ENCODE peak calls at places on chromosomes 3 and 15, in ten cellular contexts. One of them, this sample, is unnamed. For H3K36me3, the result is how much of the 10 kb centered on the place peaks cover.

GRCh38 chr3:24156466-24156865 is 211.4 kb downstream of the NR1D2 start:
- DNase-seq in spleen: no peak
- DNase-seq in right lobe of liver: no peak
- DNase-seq in IMR-90: peak
- DNase-seq in ovary: no peak
- DNase-seq in breast epithelium: no peak
- DNase-seq in body of pancreas: no peak
- DNase-seq in HepG2: no peak
- DNase-seq in uterus: no peak
- DNase-seq in adrenal gland: no peak
- DNase-seq in this sample: no peak

GRCh38 chr3:52028572-52028971 is 27.8 kb downstream of the DUSP7 start:
- DNase-seq in spleen: no peak
- DNase-seq in right lobe of liver: no peak
- DNase-seq in IMR-90: peak
- DNase-seq in ovary: no peak
- DNase-seq in breast epithelium: no peak
- DNase-seq in body of pancreas: no peak
- DNase-seq in HepG2: no peak
- DNase-seq in uterus: no peak
- DNase-seq in adrenal gland: peak
- DNase-seq in this sample: no peak

GRCh38 chr3:114155370-114155821 is 23.5 kb downstream of the DRD3 start:
- DNase-seq in spleen: no peak
- DNase-seq in right lobe of liver: no peak
- DNase-seq in IMR-90: peak
- DNase-seq in ovary: no peak
- DNase-seq in breast epithelium: no peak
- DNase-seq in body of pancreas: peak
- DNase-seq in HepG2: peak
- DNase-seq in uterus: no peak
- DNase-seq in adrenal gland: peak
- DNase-seq in this sample: peak

GRCh38 chr15:60721706-60722105 is 242.8 kb upstream of the ICE2 start:
- DNase-seq in spleen: no peak
- DNase-seq in right lobe of liver: no peak
- DNase-seq in IMR-90: peak
- DNase-seq in ovary: no peak
- DNase-seq in breast epithelium: no peak
- DNase-seq in body of pancreas: no peak
- DNase-seq in HepG2: no peak
- DNase-seq in uterus: no peak
- DNase-seq in adrenal gland: peak
- DNase-seq in this sample: no peak

GRCh38 chr15:33722005-33722672 is 246.2 kb upstream of the CHRM5 start:
- DNase-seq in spleen: no peak
- DNase-seq in right lobe of liver: no peak
- DNase-seq in IMR-90: peak
- DNase-seq in ovary: no peak
- DNase-seq in breast epithelium: no peak
- DNase-seq in body of pancreas: no peak
- DNase-seq in HepG2: no peak
- DNase-seq in uterus: no peak
- DNase-seq in adrenal gland: no peak
- DNase-seq in this sample: no peak

GRCh38 chr3:177906573-177907229 is 629.5 kb upstream of the KCNMB2 start:
- DNase-seq in spleen: no peak
- DNase-seq in right lobe of liver: no peak
- DNase-seq in IMR-90: no peak
- DNase-seq in ovary: no peak
- DNase-seq in breast epithelium: no peak
- DNase-seq in body of pancreas: no peak
- DNase-seq in HepG2: no peak
- DNase-seq in uterus: no peak
- DNase-seq in adrenal gland: no peak
- DNase-seq in this sample: no peak

GRCh38 chr3:137692803-137693431 is 71.2 kb upstream of the SOX14 start:
- DNase-seq in spleen: no peak
- DNase-seq in right lobe of liver: peak
- DNase-seq in IMR-90: no peak
- DNase-seq in ovary: no peak
- DNase-seq in breast epithelium: no peak
- DNase-seq in body of pancreas: peak
- DNase-seq in HepG2: peak
- DNase-seq in uterus: no peak
- DNase-seq in adrenal gland: peak
- DNase-seq in this sample: no peak

GRCh38 chr3:9045399-9045798 is 82.1 kb upstream of the RAD18 start:
- DNase-seq in spleen: no peak
- DNase-seq in right lobe of liver: no peak
- DNase-seq in IMR-90: no peak
- DNase-seq in ovary: no peak
- DNase-seq in breast epithelium: no peak
- DNase-seq in body of pancreas: no peak
- DNase-seq in HepG2: no peak
- DNase-seq in uterus: no peak
- DNase-seq in adrenal gland: no peak
- DNase-seq in this sample: no peak

GRCh38 chr15:75130597-75131268 is 70.9 kb upstream of the C15orf39 start:
- DNase-seq in spleen: no peak
- DNase-seq in right lobe of liver: no peak
- DNase-seq in IMR-90: no peak
- DNase-seq in ovary: no peak
- DNase-seq in breast epithelium: no peak
- DNase-seq in body of pancreas: no peak
- DNase-seq in HepG2: no peak
- DNase-seq in uterus: no peak
- DNase-seq in adrenal gland: no peak
- DNase-seq in this sample: no peak

GRCh38 chr3:9870978-9871377 is 9.1 kb downstream of the CIDEC start:
- DNase-seq in spleen: no peak
- DNase-seq in right lobe of liver: no peak
- DNase-seq in IMR-90: peak
- DNase-seq in ovary: no peak
- DNase-seq in breast epithelium: no peak
- DNase-seq in body of pancreas: no peak
- DNase-seq in HepG2: peak
- DNase-seq in uterus: no peak
- DNase-seq in adrenal gland: no peak
- DNase-seq in this sample: no peak

GRCh38 chr3:170043506-170043905 is 5.7 kb downstream of the GPR160 start:
- DNase-seq in spleen: no peak
- DNase-seq in right lobe of liver: no peak
- DNase-seq in IMR-90: no peak
- DNase-seq in ovary: no peak
- DNase-seq in breast epithelium: no peak
- DNase-seq in body of pancreas: no peak
- DNase-seq in HepG2: no peak
- DNase-seq in uterus: no peak
- DNase-seq in adrenal gland: no peak
- DNase-seq in this sample: no peak

GRCh38 chr3:49461443-49462171 is 8.5 kb upstream of the DAG1 start:
- DNase-seq in spleen: no peak
- DNase-seq in right lobe of liver: no peak
- DNase-seq in IMR-90: peak
- DNase-seq in ovary: no peak
- DNase-seq in breast epithelium: no peak
- DNase-seq in body of pancreas: no peak
- DNase-seq in HepG2: no peak
- DNase-seq in uterus: no peak
- DNase-seq in adrenal gland: no peak
- DNase-seq in this sample: no peak

GRCh38 chr3:119098006-119098405 is 48.0 kb upstream of the TEX55 start:
- DNase-seq in spleen: no peak
- DNase-seq in right lobe of liver: no peak
- DNase-seq in IMR-90: no peak
- DNase-seq in ovary: no peak
- DNase-seq in breast epithelium: no peak
- DNase-seq in body of pancreas: no peak
- DNase-seq in HepG2: no peak
- DNase-seq in uterus: no peak
- DNase-seq in adrenal gland: no peak
- DNase-seq in this sample: no peak

GRCh38 chr15:92899910-92900711 is at the start of gene CHD2:
- DNase-seq in spleen: peak
- DNase-seq in right lobe of liver: peak
- DNase-seq in IMR-90: peak
- DNase-seq in ovary: peak
- DNase-seq in breast epithelium: peak
- DNase-seq in body of pancreas: peak
- DNase-seq in HepG2: peak
- DNase-seq in uterus: peak
- DNase-seq in adrenal gland: peak
- DNase-seq in this sample: peak
- TF ChIP-seq CTCF in spleen: no peak
- TF ChIP-seq CTCF in right lobe of liver: no peak
- TF ChIP-seq CTCF in IMR-90: peak
- TF ChIP-seq CTCF in ovary: no peak
- TF ChIP-seq CTCF in breast epithelium: no peak
- TF ChIP-seq CTCF in body of pancreas: no peak
- TF ChIP-seq CTCF in HepG2: peak
- TF ChIP-seq CTCF in uterus: no peak
- TF ChIP-seq CTCF in adrenal gland: no peak
- TF ChIP-seq CTCF in this sample: no peak

DNA sequence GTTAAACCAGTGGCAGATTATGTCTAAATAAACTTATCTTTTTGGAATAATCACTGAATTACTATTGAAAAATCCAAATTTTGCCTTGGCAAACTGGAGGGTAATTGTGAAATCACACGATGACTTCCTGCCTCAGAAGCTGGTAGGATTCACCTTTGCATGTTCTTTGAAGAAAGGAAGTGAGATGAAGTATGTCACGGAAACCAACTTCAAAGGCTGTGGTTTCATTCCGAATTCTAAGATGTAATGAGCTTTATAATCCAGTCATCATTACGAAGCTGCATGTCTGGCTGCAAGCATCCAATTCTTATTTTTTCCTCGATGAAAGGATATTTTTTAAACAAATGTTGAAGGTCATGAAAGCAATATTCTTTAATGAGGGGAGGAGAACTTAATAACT is 15.0 kb upstream of the ZBED2 start:
- DNase-seq in spleen: no peak
- DNase-seq in right lobe of liver: no peak
- DNase-seq in IMR-90: no peak
- DNase-seq in ovary: no peak
- DNase-seq in breast epithelium: no peak
- DNase-seq in body of pancreas: no peak
- DNase-seq in HepG2: no peak
- DNase-seq in uterus: no peak
- DNase-seq in adrenal gland: no peak
- DNase-seq in this sample: no peak
- H3K36me3 ChIP-seq in spleen: under half
- H3K36me3 ChIP-seq in right lobe of liver: under half
- H3K36me3 ChIP-seq in IMR-90: under half
- H3K36me3 ChIP-seq in ovary: under half
- H3K36me3 ChIP-seq in breast epithelium: under half
- H3K36me3 ChIP-seq in body of pancreas: under half
- H3K36me3 ChIP-seq in HepG2: under half
- H3K36me3 ChIP-seq in uterus: under half
- H3K36me3 ChIP-seq in adrenal gland: under half
- H3K36me3 ChIP-seq in this sample: under half

GRCh38 chr3:194573680-194574437 is 59.4 kb downstream of the TMEM44 start:
- DNase-seq in spleen: no peak
- DNase-seq in right lobe of liver: peak
- DNase-seq in IMR-90: peak
- DNase-seq in ovary: no peak
- DNase-seq in breast epithelium: no peak
- DNase-seq in body of pancreas: no peak
- DNase-seq in HepG2: peak
- DNase-seq in uterus: no peak
- DNase-seq in adrenal gland: no peak
- DNase-seq in this sample: no peak

GRCh38 chr3:194575484-194576210 is 57.6 kb downstream of the TMEM44 start:
- DNase-seq in spleen: no peak
- DNase-seq in right lobe of liver: peak
- DNase-seq in IMR-90: peak
- DNase-seq in ovary: peak
- DNase-seq in breast epithelium: no peak
- DNase-seq in body of pancreas: no peak
- DNase-seq in HepG2: no peak
- DNase-seq in uterus: peak
- DNase-seq in adrenal gland: peak
- DNase-seq in this sample: no peak

GRCh38 chr3:194572944-194573491 is 60.2 kb downstream of the TMEM44 start:
- DNase-seq in spleen: no peak
- DNase-seq in right lobe of liver: peak
- DNase-seq in IMR-90: peak
- DNase-seq in ovary: no peak
- DNase-seq in breast epithelium: no peak
- DNase-seq in body of pancreas: no peak
- DNase-seq in HepG2: no peak
- DNase-seq in uterus: no peak
- DNase-seq in adrenal gland: no peak
- DNase-seq in this sample: no peak

GRCh38 chr3:194572131-194572789 is 61.0 kb downstream of the TMEM44 start:
- DNase-seq in spleen: no peak
- DNase-seq in right lobe of liver: peak
- DNase-seq in IMR-90: peak
- DNase-seq in ovary: no peak
- DNase-seq in breast epithelium: peak
- DNase-seq in body of pancreas: peak
- DNase-seq in HepG2: peak
- DNase-seq in uterus: peak
- DNase-seq in adrenal gland: peak
- DNase-seq in this sample: no peak

GRCh38 chr3:194574639-194575483 is 58.4 kb downstream of the TMEM44 start:
- DNase-seq in spleen: no peak
- DNase-seq in right lobe of liver: peak
- DNase-seq in IMR-90: peak
- DNase-seq in ovary: no peak
- DNase-seq in breast epithelium: no peak
- DNase-seq in body of pancreas: no peak
- DNase-seq in HepG2: no peak
- DNase-seq in uterus: no peak
- DNase-seq in adrenal gland: peak
- DNase-seq in this sample: no peak
- TF ChIP-seq POLR2A in spleen: no peak
- TF ChIP-seq POLR2A in right lobe of liver: no peak
- TF ChIP-seq POLR2A in IMR-90: peak
- TF ChIP-seq POLR2A in ovary: no peak
- TF ChIP-seq POLR2A in breast epithelium: no peak
- TF ChIP-seq POLR2A in body of pancreas: no peak
- TF ChIP-seq POLR2A in HepG2: no peak
- TF ChIP-seq POLR2A in uterus: no peak
- TF ChIP-seq POLR2A in adrenal gland: no peak
- TF ChIP-seq POLR2A in this sample: no peak

DNA sequence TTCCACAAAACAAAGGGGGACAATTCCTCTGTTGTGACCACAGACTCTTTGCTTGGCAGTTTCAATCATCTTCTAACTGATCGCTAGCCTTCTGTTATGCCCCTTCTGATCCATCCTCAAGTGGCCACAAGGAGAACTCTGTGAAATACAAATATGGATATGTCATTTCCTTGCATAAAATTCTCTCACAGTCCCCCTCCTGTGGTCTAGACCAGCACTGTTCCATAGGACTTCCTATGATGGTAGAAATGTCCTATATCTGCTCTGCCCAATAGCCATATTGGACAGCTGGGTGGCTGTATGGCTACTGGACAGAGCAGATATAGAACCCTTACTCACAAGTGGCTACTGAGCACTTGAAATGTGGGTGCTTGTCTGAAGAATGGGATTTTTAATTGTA is 25.9 kb upstream of the SNRK start:
- DNase-seq in spleen: no peak
- DNase-seq in right lobe of liver: no peak
- DNase-seq in IMR-90: peak
- DNase-seq in ovary: no peak
- DNase-seq in breast epithelium: no peak
- DNase-seq in body of pancreas: no peak
- DNase-seq in HepG2: peak
- DNase-seq in uterus: no peak
- DNase-seq in adrenal gland: no peak
- DNase-seq in this sample: no peak
- TF ChIP-seq CTCF in spleen: no peak
- TF ChIP-seq CTCF in right lobe of liver: no peak
- TF ChIP-seq CTCF in IMR-90: peak
- TF ChIP-seq CTCF in ovary: no peak
- TF ChIP-seq CTCF in breast epithelium: no peak
- TF ChIP-seq CTCF in body of pancreas: no peak
- TF ChIP-seq CTCF in HepG2: no peak
- TF ChIP-seq CTCF in uterus: no peak
- TF ChIP-seq CTCF in adrenal gland: no peak
- TF ChIP-seq CTCF in this sample: no peak